ENCODE peak calls at places on chromosomes 1 and 21, in six cellular contexts. V is esophagus squamous epithelium, H is tibial artery, E is kidney, M is upper lobe of left lung, G is testis. Y is an unnamed sample.

GRCh38 chr1:69244211-69244610 is 323.5 kb upstream of the LRRC7 start:
- DNase-seq in V (no peak), H (no peak), E (no peak), M (no peak), G (no peak), Y (no peak)

GRCh38 chr1:244048566-244049141 is 2.4 kb upstream of the ZBTB18 start:
- DNase-seq in V (no peak), H (no peak), E (no peak), M (peak), G (no peak), Y (no peak)

GRCh38 chr1:23194119-23194984 is 22.9 kb downstream of the HTR1D start:
- DNase-seq in V (no peak), H (no peak), E (no peak), M (no peak), G (no peak), Y (peak)

GRCh38 chr1:26349196-26349885 is 4.6 kb downstream of the CRYBG2 start:
- DNase-seq in V (no peak), H (no peak), E (no peak), M (no peak), G (no peak), Y (peak)

GRCh38 chr1:191608367-191608766 is 549.9 kb upstream of the RGS18 start:
- DNase-seq in V (no peak), H (no peak), E (no peak), M (no peak), G (no peak), Y (no peak)

GRCh38 chr1:12272770-12273169 is 42.9 kb downstream of the VPS13D start:
- DNase-seq in V (no peak), H (no peak), E (no peak), M (no peak), G (no peak), Y (no peak)

GRCh38 chr1:58584082-58584895 is 7.2 kb upstream of the TACSTD2 start:
- DNase-seq in V (no peak), H (peak), E (peak), M (no peak), G (no peak), Y (peak)

GRCh38 chr1:161827786-161828185 is 61.7 kb downstream of the ATF6 start:
- DNase-seq in V (no peak), H (no peak), E (no peak), M (no peak), G (no peak), Y (no peak)

GRCh38 chr21:42010507-42011493 is 640 bp upstream of the ZBTB21 start:
- DNase-seq in V (no peak), H (no peak), E (peak), M (no peak), G (peak), Y (peak)

GRCh38 chr1:19863804-19864203 is 18.4 kb upstream of the OTUD3 start:
- DNase-seq in V (no peak), H (no peak), E (no peak), M (no peak), G (no peak), Y (no peak)

GRCh38 chr1:239185245-239185619 is 201.1 kb upstream of the CHRM3 start:
- DNase-seq in V (no peak), H (no peak), E (no peak), M (no peak), G (no peak), Y (no peak)

GRCh38 chr1:183778568-183779433 is 26.1 kb upstream of the RGL1 start:
- DNase-seq in V (no peak), H (no peak), E (no peak), M (no peak), G (no peak), Y (no peak)

GRCh38 chr1:33228935-33229487 is 27.3 kb upstream of the ZNF362 start:
- DNase-seq in V (no peak), H (no peak), E (no peak), M (no peak), G (peak), Y (no peak)

GRCh38 chr1:220137006-220137794 is 43.3 kb downstream of the IARS2 start:
- DNase-seq in V (no peak), H (no peak), E (no peak), M (no peak), G (no peak), Y (no peak)

GRCh38 chr1:208088319-208088718 is 155.9 kb downstream of the PLXNA2 start:
- DNase-seq in V (no peak), H (no peak), E (no peak), M (no peak), G (no peak), Y (no peak)

GRCh38 chr1:24640288-24640687 is 2.8 kb upstream of the SRRM1 start:
- DNase-seq in V (no peak), H (no peak), E (no peak), M (no peak), G (peak), Y (peak)

GRCh38 chr1:43067856-43068751 is 104.0 kb downstream of the EBNA1BP2 start:
- DNase-seq in V (no peak), H (no peak), E (no peak), M (peak), G (no peak), Y (peak)

GRCh38 chr1:26702680-26703038 is 6.8 kb downstream of the ARID1A start:
- DNase-seq in V (no peak), H (no peak), E (no peak), M (no peak), G (no peak), Y (no peak)

GRCh38 chr1:62530516-62531154 is 66.7 kb upstream of the ANGPTL3 start:
- DNase-seq in V (no peak), H (no peak), E (no peak), M (no peak), G (peak), Y (no peak)

GRCh38 chr1:157113116-157113515 is 13.5 kb upstream of the ETV3L start:
- DNase-seq in V (no peak), H (peak), E (no peak), M (no peak), G (no peak), Y (no peak)

GRCh38 chr1:152757747-152758146 is at the start of gene KPRP:
- DNase-seq in V (no peak), H (no peak), E (no peak), M (peak), G (no peak), Y (no peak)

GRCh38 chr1:62912028-62912638 is 128.2 kb downstream of the ATG4C start:
- DNase-seq in V (no peak), H (no peak), E (no peak), M (no peak), G (no peak), Y (peak)

GRCh38 chr1:66752000-66752592 is at the start of gene DYNLT5:
- DNase-seq in V (no peak), H (peak), E (peak), M (peak), G (peak), Y (no peak)

GRCh38 chr1:238485906-238486219 is 595.1 kb upstream of the ZP4 start:
- DNase-seq in V (no peak), H (no peak), E (peak), M (no peak), G (no peak), Y (no peak)

GRCh38 chr1:115828101-115829022 is 12.6 kb downstream of the NHLH2 start:
- DNase-seq in V (no peak), H (no peak), E (no peak), M (peak), G (peak), Y (no peak)
- H3K4me3 ChIP-seq in V (peak), H (peak), E (peak), M (peak), G (peak), Y (no peak)

GRCh38 chr1:228373681-228374571 is 32.7 kb downstream of the TRIM11 start:
- DNase-seq in V (no peak), H (peak), E (peak), M (peak), G (no peak), Y (no peak)
- H3K27ac ChIP-seq in V (peak), H (peak), E (no peak), M (peak), G (peak), Y (no peak)

GRCh38 chr1:93615201-93616150 is 66.2 kb downstream of the BCAR3 start:
- DNase-seq in V (no peak), H (no peak), E (no peak), M (no peak), G (no peak), Y (no peak)

GRCh38 chr1:93611656-93612055 is 70.0 kb downstream of the BCAR3 start:
- DNase-seq in V (no peak), H (no peak), E (no peak), M (no peak), G (no peak), Y (no peak)

GRCh38 chr1:93614550-93615200 is 67.0 kb downstream of the BCAR3 start:
- DNase-seq in V (no peak), H (no peak), E (no peak), M (no peak), G (no peak), Y (no peak)

GRCh38 chr1:93612510-93612909 is 69.1 kb downstream of the BCAR3 start:
- DNase-seq in V (no peak), H (no peak), E (no peak), M (no peak), G (no peak), Y (no peak)

DNA sequence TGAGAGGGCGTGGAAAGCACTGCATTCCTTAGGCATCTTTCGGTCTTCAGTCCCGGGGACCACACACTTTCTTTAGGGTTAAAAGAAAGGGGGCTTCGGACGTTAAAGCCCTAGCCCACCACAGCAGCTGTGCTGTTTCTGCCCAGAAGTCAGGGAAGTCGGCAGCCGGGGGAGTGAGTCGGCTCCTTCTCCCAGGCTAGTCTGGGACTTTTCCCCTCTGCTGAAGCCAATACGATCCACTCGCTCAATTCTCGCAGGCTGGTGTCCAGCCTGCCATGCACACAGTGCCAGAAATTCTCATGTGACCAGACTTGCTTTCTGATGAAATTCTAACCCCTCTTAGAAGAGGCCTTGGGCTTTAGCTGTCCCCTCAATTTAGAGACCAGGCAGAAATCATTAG is 67.7 kb downstream of the BCAR3 start:
- DNase-seq in V (no peak), H (peak), E (no peak), M (no peak), G (peak), Y (no peak)
- H3K4me3 ChIP-seq in V (peak), H (peak), E (peak), M (peak), G (no peak), Y (no peak)

DNA sequence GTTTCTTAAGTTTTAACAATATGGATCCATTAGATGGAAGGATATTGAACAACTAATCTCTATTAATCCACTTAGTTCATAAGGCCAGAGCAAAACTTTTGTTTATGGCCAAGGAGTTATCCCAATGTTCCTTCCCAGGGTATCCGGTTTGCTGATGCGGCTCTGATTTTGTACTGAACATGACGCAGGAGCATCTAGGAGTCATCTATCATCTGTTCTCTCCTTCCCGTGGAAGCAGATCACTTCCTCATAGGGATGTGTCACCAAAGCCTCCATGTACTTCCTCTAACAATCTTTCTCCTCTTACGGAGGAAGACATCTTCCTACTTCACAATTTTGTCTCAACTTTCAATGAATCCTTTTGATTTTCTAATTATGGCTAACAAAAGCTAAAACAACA is 206.6 kb downstream of the APP start:
- DNase-seq in V (no peak), H (no peak), E (no peak), M (no peak), G (no peak), Y (no peak)
- H3K27ac ChIP-seq in V (peak), H (no peak), E (peak), M (peak), G (no peak), Y (no peak)

DNA sequence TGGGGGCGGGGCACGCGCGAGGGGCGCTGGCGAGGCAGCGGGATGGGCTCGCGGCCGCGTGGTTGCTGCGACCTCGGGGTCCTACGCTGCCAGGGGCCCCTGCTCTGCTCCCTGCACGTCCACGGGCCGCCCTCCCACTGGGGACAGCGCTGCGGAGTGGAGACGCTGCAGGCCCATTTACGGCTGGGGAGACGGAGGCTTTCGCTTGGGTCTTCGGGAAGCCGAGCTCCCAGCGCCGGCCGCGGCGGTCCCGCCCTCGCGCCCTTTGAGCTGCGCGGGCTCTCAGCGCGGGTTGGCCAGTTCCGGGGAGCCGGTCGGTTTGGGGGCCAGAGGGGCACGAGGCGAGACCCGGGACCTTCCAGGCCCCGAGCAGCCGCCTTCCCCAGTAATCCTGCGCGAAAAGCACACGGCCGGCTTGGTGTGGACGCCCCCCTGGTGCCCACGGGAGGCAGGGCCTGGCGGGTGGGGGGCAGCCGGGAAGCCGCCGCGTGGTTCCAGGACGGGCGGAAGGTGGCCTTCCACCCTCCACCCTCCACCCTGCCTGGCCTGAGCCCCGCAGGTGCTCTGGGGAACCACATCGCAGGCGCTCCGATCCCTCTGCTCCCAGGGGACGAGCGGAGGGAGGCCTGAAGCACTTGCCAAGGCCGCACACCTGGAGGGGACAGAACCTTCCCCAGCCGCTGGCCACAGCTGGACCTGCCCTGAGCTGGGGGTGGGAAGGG is 570 bp upstream of the PEX10 start:
- DNase-seq in V (no peak), H (no peak), E (no peak), M (no peak), G (no peak), Y (no peak)
- H3K4me3 ChIP-seq in V (peak), H (peak), E (peak), M (peak), G (peak), Y (peak)

GRCh38 chr1:108815566-108815965 is 41.3 kb downstream of the AKNAD1 start:
- DNase-seq in V (no peak), H (no peak), E (no peak), M (no peak), G (no peak), Y (no peak)

GRCh38 chr1:108813326-108813725 is 43.6 kb downstream of the AKNAD1 start:
- DNase-seq in V (no peak), H (no peak), E (no peak), M (no peak), G (no peak), Y (no peak)

GRCh38 chr1:108816049-108816882 is 40.6 kb downstream of the AKNAD1 start:
- DNase-seq in V (no peak), H (peak), E (peak), M (no peak), G (peak), Y (peak)

GRCh38 chr1:108817016-108817415 is 39.9 kb downstream of the AKNAD1 start:
- DNase-seq in V (no peak), H (no peak), E (no peak), M (no peak), G (peak), Y (peak)

GRCh38 chr1:108814343-108815125 is 42.4 kb downstream of the AKNAD1 start:
- DNase-seq in V (no peak), H (no peak), E (no peak), M (no peak), G (no peak), Y (no peak)
- H3K27ac ChIP-seq in V (peak), H (peak), E (no peak), M (peak), G (peak), Y (no peak)

GRCh38 chr1:8363186-8363585 is 45.3 kb downstream of the SLC45A1 start:
- DNase-seq in V (no peak), H (peak), E (no peak), M (peak), G (no peak), Y (no peak)
- H3K4me3 ChIP-seq in V (no peak), H (no peak), E (no peak), M (no peak), G (no peak), Y (no peak)

GRCh38 chr1:116350097-116350645 is 22.9 kb upstream of the ATP1A1 start:
- DNase-seq in V (no peak), H (no peak), E (no peak), M (no peak), G (no peak), Y (no peak)

GRCh38 chr1:116351914-116352313 is 21.1 kb upstream of the ATP1A1 start:
- DNase-seq in V (no peak), H (no peak), E (no peak), M (no peak), G (no peak), Y (no peak)

GRCh38 chr1:116356067-116356466 is 17.0 kb upstream of the ATP1A1 start:
- DNase-seq in V (no peak), H (no peak), E (no peak), M (no peak), G (no peak), Y (no peak)

GRCh38 chr1:116353155-116353554 is 19.9 kb upstream of the ATP1A1 start:
- DNase-seq in V (no peak), H (no peak), E (no peak), M (no peak), G (no peak), Y (no peak)

DNA sequence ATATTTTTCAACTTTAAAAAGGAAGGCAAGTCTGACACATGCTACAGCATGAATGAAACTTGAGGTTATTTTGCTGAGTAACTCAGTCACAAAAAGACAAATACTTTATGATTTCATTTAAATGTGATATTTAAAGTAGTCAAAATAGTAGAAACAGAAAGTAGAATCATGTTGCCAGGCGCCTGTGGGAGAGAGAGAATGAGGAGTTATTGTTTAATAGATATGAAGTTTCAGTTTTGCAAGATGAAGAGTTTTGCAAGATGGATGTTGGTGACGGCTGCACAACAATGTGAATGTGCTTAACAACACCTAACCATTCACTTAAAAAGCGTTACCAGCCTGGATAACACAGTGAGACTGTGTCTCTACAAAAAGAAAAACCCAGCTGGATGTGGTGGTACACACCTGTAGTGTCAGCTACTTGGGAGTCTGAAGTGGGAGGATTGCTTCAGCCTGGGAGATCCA is 20.7 kb upstream of the ATP1A1 start:
- DNase-seq in V (no peak), H (no peak), E (no peak), M (no peak), G (no peak), Y (no peak)
- H3K27ac ChIP-seq in V (no peak), H (no peak), E (no peak), M (no peak), G (no peak), Y (no peak)

GRCh38 chr1:16387201-16388185 is 20.5 kb downstream of the SZRD1 start:
- DNase-seq in V (no peak), H (no peak), E (no peak), M (no peak), G (no peak), Y (no peak)
- H3K4me3 ChIP-seq in V (peak), H (peak), E (peak), M (peak), G (no peak), Y (no peak)

GRCh38 chr1:218846166-218846565 is 327.5 kb upstream of the LYPLAL1 start:
- DNase-seq in V (no peak), H (no peak), E (no peak), M (no peak), G (no peak), Y (no peak)

GRCh38 chr1:218845589-218845988 is 328.1 kb upstream of the LYPLAL1 start:
- DNase-seq in V (no peak), H (no peak), E (no peak), M (no peak), G (no peak), Y (no peak)

GRCh38 chr1:218850367-218850766 is 323.3 kb upstream of the LYPLAL1 start:
- DNase-seq in V (no peak), H (no peak), E (no peak), M (no peak), G (no peak), Y (no peak)

GRCh38 chr1:218847089-218847768 is 326.4 kb upstream of the LYPLAL1 start:
- DNase-seq in V (no peak), H (no peak), E (no peak), M (no peak), G (no peak), Y (no peak)

DNA sequence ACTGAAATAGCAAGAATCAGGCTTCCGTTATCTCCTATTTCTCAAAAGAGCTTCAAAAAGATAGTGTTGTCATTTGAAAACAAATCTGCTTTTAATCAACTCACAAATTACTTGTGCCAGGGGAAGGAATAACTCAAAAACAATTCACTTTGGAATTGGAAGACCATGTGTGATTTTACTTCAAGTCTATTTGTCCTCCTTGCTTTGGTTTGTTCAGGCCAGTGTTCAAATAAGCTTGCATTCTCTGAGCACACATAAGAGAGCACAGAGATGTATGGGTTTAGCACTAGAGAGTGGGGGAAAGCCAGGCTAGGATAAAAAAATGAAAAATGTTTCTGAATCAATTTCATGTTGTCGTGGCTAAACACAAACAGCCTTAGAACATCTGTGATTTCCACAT is 325.7 kb upstream of the LYPLAL1 start:
- DNase-seq in V (no peak), H (no peak), E (no peak), M (no peak), G (no peak), Y (no peak)
- H3K27ac ChIP-seq in V (no peak), H (no peak), E (no peak), M (no peak), G (no peak), Y (no peak)